ENCODE peak calls at places on chromosomes 4 and X, in six cellular contexts. One of them, this sample, is unnamed.

GRCh38 chr4:38151870-38152269 is 191.7 kb downstream of the PTTG2 start:
- DNase-seq in fibroblast of lung: peak; percentile 68
- DNase-seq in MM.1S: no peak
- DNase-seq in psoas muscle: no peak
- DNase-seq in prostate gland: no peak
- DNase-seq in stomach: no peak
- DNase-seq in this sample: no peak

GRCh38 chr4:15654556-15655222 is 468 bp downstream of the FBXL5 start:
- DNase-seq in stomach: peak; percentile 46
- DNase-seq in fibroblast of lung: peak; percentile 41
- DNase-seq in MM.1S: peak; percentile 15
- DNase-seq in prostate gland: peak; percentile 55
- DNase-seq in psoas muscle: peak; percentile 45
- DNase-seq in this sample: peak; percentile 74

GRCh38 chr4:186726440-186727148 is 2.9 kb upstream of the FAT1 start:
- DNase-seq in fibroblast of lung: peak; percentile 84
- DNase-seq in prostate gland: peak; percentile 76
- DNase-seq in stomach: peak; percentile 65
- DNase-seq in psoas muscle: peak; percentile 65
- DNase-seq in MM.1S: peak; percentile 62
- DNase-seq in this sample: peak; percentile 93

GRCh38 chrX:107710617-107711391 is 64.8 kb downstream of the TSC22D3 start:
- DNase-seq in prostate gland: no peak
- DNase-seq in MM.1S: peak; percentile 86
- DNase-seq in fibroblast of lung: peak; percentile 93
- DNase-seq in psoas muscle: no peak
- DNase-seq in stomach: no peak
- DNase-seq in this sample: peak; percentile 94

GRCh38 chrX:31168596-31168995 is 96.8 kb upstream of the FTHL17 start:
- DNase-seq in MM.1S: no peak
- DNase-seq in prostate gland: no peak
- DNase-seq in psoas muscle: no peak
- DNase-seq in stomach: no peak
- DNase-seq in fibroblast of lung: no peak
- DNase-seq in this sample: no peak

GRCh38 chr4:151409470-151410313 is 716 bp downstream of the FHIP1A start:
- DNase-seq in MM.1S: no peak
- DNase-seq in prostate gland: peak; percentile 62
- DNase-seq in psoas muscle: peak; percentile 14
- DNase-seq in fibroblast of lung: no peak
- DNase-seq in stomach: peak; percentile 49
- DNase-seq in this sample: peak; percentile 59

GRCh38 chr4:138804705-138805104 is 210.9 kb upstream of the NOCT start:
- DNase-seq in MM.1S: no peak
- DNase-seq in stomach: no peak
- DNase-seq in prostate gland: no peak
- DNase-seq in psoas muscle: no peak
- DNase-seq in fibroblast of lung: peak; percentile 27
- DNase-seq in this sample: peak; percentile 33

GRCh38 chrX:119496521-119496829 is 28.2 kb downstream of the SLC25A5 start:
- DNase-seq in psoas muscle: no peak
- DNase-seq in prostate gland: no peak
- DNase-seq in stomach: no peak
- DNase-seq in fibroblast of lung: no peak
- DNase-seq in MM.1S: no peak
- DNase-seq in this sample: no peak

GRCh38 chrX:41128955-41129354 is 43.7 kb downstream of the USP9X start:
- DNase-seq in stomach: no peak
- DNase-seq in psoas muscle: no peak
- DNase-seq in MM.1S: no peak
- DNase-seq in prostate gland: no peak
- DNase-seq in fibroblast of lung: no peak
- DNase-seq in this sample: no peak

GRCh38 chrX:16348286-16348685 is 181.0 kb downstream of the MAGEB17 start:
- DNase-seq in fibroblast of lung: no peak
- DNase-seq in stomach: no peak
- DNase-seq in MM.1S: no peak
- DNase-seq in prostate gland: no peak
- DNase-seq in psoas muscle: no peak
- DNase-seq in this sample: no peak

GRCh38 chrX:132489256-132490085 is 633 bp upstream of the MBNL3 start:
- DNase-seq in psoas muscle: peak; percentile 66
- DNase-seq in prostate gland: peak; percentile 26
- DNase-seq in MM.1S: peak; percentile 63
- DNase-seq in stomach: peak; percentile 78
- DNase-seq in fibroblast of lung: peak; percentile 30
- DNase-seq in this sample: peak; percentile 72

GRCh38 chr4:38663021-38663800 is 788 bp upstream of the KLF3 start:
- DNase-seq in stomach: peak; percentile 34
- DNase-seq in psoas muscle: no peak
- DNase-seq in fibroblast of lung: peak; percentile 44
- DNase-seq in MM.1S: no peak
- DNase-seq in prostate gland: no peak
- DNase-seq in this sample: no peak

GRCh38 chr4:98110214-98110613 is 33.1 kb downstream of the STPG2 start:
- DNase-seq in MM.1S: no peak
- DNase-seq in stomach: no peak
- DNase-seq in fibroblast of lung: no peak
- DNase-seq in psoas muscle: no peak
- DNase-seq in prostate gland: no peak
- DNase-seq in this sample: no peak

DNA sequence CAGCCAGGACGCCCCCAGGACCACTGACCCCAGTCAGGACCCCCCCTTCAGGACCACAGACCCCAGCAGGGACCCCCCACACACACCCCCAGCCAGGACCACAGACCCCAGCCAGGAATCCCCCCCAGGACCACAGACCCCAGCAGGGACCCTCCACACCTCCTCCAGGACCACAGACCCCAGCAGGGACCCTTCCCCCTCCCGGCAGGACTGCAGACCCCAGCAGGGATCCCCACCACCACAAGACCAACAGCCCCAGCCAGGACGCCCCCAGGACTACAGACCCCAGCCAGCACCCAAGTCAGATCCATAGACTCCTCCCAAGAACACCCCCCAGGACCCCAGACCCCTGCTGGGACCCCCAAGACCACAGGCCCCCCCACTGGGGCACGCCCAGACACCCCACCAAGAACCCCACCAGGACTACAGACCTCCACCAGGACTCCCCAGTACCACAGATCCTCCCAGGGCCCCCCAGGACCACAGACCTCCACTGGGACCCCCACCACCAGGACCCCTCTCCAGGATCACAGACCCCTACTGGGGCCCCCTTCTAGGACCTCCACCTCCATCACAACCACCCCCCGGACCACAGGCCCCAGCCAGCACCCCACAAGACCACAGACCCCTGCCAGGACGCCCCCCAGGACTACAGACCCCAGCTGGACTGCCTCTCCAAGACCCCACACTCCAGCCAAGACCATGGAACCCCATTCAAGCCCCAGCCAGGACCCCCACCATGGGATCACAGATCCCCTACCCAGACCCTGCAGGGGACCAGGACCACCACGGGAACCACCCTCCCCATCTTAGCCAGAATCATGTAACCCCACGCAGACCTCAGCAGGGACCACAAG is 698 bp upstream of the DHRSX start:
- DNase-seq in prostate gland: no peak
- DNase-seq in psoas muscle: no peak
- DNase-seq in MM.1S: no peak
- DNase-seq in stomach: peak; percentile 23
- DNase-seq in fibroblast of lung: no peak
- DNase-seq in this sample: no peak
- H3K4me3 ChIP-seq in prostate gland: peak overlapping the region; percentile 95
- H3K4me3 ChIP-seq in psoas muscle: no peak overlapping the region
- H3K4me3 ChIP-seq in MM.1S: no peak overlapping the region
- H3K4me3 ChIP-seq in stomach: peak overlapping the region; percentile 92
- H3K4me3 ChIP-seq in fibroblast of lung: no peak overlapping the region
- H3K4me3 ChIP-seq in this sample: no peak overlapping the region

GRCh38 chr4:161496-162284 is 37.4 kb downstream of the ZNF718 start:
- DNase-seq in stomach: no peak
- DNase-seq in MM.1S: no peak
- DNase-seq in fibroblast of lung: no peak
- DNase-seq in prostate gland: no peak
- DNase-seq in psoas muscle: no peak
- DNase-seq in this sample: no peak
- H3K9me3 ChIP-seq in stomach: peaks cover 98% of the 10 kb centered on the region
- H3K9me3 ChIP-seq in MM.1S: no peaks in the 10 kb centered on the region
- H3K9me3 ChIP-seq in fibroblast of lung: peaks cover 2% of the 10 kb centered on the region
- H3K9me3 ChIP-seq in prostate gland: peaks cover 9% of the 10 kb centered on the region
- H3K9me3 ChIP-seq in psoas muscle: peaks cover 98% of the 10 kb centered on the region
- H3K9me3 ChIP-seq in this sample: peaks cover 73% of the 10 kb centered on the region

DNA sequence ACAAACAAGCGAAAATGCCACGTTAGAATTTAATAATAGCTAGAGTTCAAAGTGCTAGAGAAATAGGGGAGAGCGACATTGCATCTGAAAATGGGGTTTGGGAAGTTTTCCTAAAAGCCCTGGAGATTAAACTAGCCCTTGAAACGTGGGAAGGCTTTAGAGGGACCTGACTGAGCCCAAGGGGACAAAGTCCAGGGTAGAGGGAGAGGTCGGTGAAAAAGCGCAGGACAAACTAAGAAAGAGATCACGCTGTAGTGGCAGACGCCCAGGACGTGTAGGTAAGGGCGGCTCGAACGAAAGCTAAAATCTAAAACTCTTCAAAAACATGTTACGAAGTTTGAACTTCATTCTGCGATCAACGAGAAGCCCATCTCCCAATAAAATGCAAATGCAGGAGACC is 1.1 kb upstream of the ATP11C start:
- DNase-seq in psoas muscle: no peak
- DNase-seq in stomach: peak; percentile 31
- DNase-seq in prostate gland: no peak
- DNase-seq in MM.1S: no peak
- DNase-seq in fibroblast of lung: no peak
- DNase-seq in this sample: peak; percentile 32
- H3K4me3 ChIP-seq in psoas muscle: peak overlapping the region; percentile 86
- H3K4me3 ChIP-seq in stomach: peak overlapping the region; percentile 64
- H3K4me3 ChIP-seq in prostate gland: peak overlapping the region; percentile 67
- H3K4me3 ChIP-seq in MM.1S: peak overlapping the region; percentile 69
- H3K4me3 ChIP-seq in fibroblast of lung: peak overlapping the region; percentile 53
- H3K4me3 ChIP-seq in this sample: peak overlapping the region; percentile 35

DNA sequence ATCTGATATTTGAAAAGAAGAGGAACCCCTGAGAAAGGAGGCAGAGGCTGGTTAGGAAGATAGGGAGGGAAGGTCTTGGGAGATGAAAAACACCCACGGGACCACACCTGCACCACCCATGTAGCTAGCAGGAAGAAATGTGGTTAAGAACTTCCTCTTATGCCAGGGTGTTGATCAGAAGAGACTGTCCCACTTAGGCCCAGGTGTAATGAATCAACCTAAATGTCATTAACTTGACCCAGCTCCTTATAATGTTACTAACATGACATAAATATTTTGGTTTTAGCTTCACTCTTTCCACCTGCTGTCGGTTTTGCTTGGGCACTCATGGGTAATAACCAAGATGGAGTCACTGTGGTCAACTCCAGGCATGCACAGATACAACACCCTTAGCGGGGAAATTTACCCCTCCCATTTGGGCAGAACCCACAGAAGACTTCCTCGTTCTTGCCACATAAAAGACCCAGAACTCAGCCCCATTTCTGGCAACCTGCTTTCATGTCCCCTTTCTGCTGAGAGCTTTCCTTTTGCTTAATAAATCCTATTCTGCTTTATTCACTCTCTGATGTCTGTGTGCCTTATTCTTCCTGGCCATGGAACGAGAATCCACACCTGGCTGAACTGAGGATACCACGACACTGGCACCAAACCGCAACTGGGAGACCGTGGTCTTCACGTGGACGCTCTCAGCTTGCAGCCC is 46.8 kb downstream of the ZNF141 start:
- DNase-seq in psoas muscle: no peak
- DNase-seq in prostate gland: no peak
- DNase-seq in stomach: no peak
- DNase-seq in MM.1S: no peak
- DNase-seq in fibroblast of lung: no peak
- DNase-seq in this sample: no peak
- H3K9me3 ChIP-seq in psoas muscle: peaks cover 71% of the 10 kb centered on the region
- H3K9me3 ChIP-seq in prostate gland: no peaks in the 10 kb centered on the region
- H3K9me3 ChIP-seq in stomach: peaks cover 100% of the 10 kb centered on the region
- H3K9me3 ChIP-seq in MM.1S: no peaks in the 10 kb centered on the region
- H3K9me3 ChIP-seq in fibroblast of lung: no peaks in the 10 kb centered on the region
- H3K9me3 ChIP-seq in this sample: peaks cover 27% of the 10 kb centered on the region

DNA sequence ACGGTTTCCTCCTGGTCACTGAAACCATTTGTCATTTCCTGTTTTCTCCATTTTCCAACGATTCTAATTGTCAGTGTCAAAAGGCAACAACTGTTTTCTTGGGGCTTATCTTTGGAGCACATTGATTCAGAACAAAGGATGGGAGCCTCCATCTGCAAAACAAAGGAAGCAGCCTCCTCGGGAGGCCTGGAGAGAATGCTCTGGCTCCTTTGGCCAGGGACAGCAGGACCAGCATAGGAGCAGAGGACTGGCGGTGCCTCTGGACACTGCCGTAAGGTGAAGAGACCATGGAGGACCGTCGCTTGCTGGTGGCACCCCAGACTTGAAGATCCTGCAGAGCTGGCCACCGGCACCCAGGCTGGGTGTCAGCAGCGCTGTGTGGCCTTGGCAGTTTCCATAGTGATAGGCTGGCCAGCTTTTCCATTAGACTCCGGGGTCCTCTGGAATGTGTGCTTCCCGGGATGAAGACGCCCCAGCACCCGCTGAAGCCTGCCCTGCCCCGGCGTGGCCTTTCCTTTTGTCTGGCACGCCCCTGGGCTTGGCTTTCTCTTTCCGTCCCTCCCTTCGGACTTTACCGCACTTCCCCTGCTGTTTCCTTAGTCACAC is 61.1 kb upstream of the MTM1 start:
- DNase-seq in fibroblast of lung: peak; percentile 18
- DNase-seq in stomach: no peak
- DNase-seq in psoas muscle: no peak
- DNase-seq in prostate gland: no peak
- DNase-seq in MM.1S: no peak
- DNase-seq in this sample: no peak
- H3K4me3 ChIP-seq in fibroblast of lung: no peak overlapping the region
- H3K4me3 ChIP-seq in stomach: no peak overlapping the region
- H3K4me3 ChIP-seq in psoas muscle: no peak overlapping the region
- H3K4me3 ChIP-seq in prostate gland: no peak overlapping the region
- H3K4me3 ChIP-seq in MM.1S: no peak overlapping the region
- H3K4me3 ChIP-seq in this sample: no peak overlapping the region

DNA sequence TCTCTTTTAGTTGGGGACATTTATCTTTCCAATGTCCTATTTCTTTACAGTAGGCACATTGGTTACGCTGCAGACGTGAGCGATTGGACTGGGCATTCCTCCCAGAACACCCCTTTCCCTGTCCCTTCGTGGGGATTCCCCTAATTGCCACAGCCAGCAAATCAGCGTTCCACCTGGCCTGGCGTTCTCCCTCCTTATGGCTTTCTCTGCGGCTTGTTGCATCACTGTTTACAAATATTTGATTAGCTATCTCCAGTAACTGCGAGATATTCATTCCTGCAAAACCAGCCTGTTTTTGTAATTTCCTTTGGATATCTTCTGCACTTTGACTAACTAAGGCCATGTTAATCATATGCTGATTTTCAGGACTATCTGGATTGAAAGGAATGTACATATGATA is 202.5 kb upstream of the KLF8 start:
- DNase-seq in psoas muscle: no peak
- DNase-seq in MM.1S: no peak
- DNase-seq in fibroblast of lung: no peak
- DNase-seq in stomach: no peak
- DNase-seq in prostate gland: no peak
- DNase-seq in this sample: no peak
- H3K9me3 ChIP-seq in psoas muscle: no peaks in the 10 kb centered on the region
- H3K9me3 ChIP-seq in MM.1S: no peaks in the 10 kb centered on the region
- H3K9me3 ChIP-seq in fibroblast of lung: no peaks in the 10 kb centered on the region
- H3K9me3 ChIP-seq in stomach: no peaks in the 10 kb centered on the region
- H3K9me3 ChIP-seq in prostate gland: no peaks in the 10 kb centered on the region
- H3K9me3 ChIP-seq in this sample: no peaks in the 10 kb centered on the region